ENCODE peak calls at places on chromosomes 5 and 9, in ten cellular contexts. One of them, this sample, is unnamed.

GRCh38 chr5:1255081-1255561 is 29.9 kb downstream of the SLC6A18 start:
- DNase-seq in spleen: no peak
- DNase-seq in hepatocyte: no peak
- DNase-seq in lung: no peak
- DNase-seq in heart right ventricle: no peak
- DNase-seq in GM12865: peak; percentile 9
- DNase-seq in left ventricle myocardium inferior: no peak
- DNase-seq in Peyer's patch: no peak
- DNase-seq in choroid plexus epithelial cell: no peak
- DNase-seq in kidney: no peak
- DNase-seq in this sample: no peak

GRCh38 chr5:167759411-167759821 is 532.0 kb upstream of the WWC1 start:
- DNase-seq in heart right ventricle: no peak
- DNase-seq in lung: no peak
- DNase-seq in left ventricle myocardium inferior: no peak
- DNase-seq in GM12865: no peak
- DNase-seq in Peyer's patch: no peak
- DNase-seq in choroid plexus epithelial cell: peak; percentile 13
- DNase-seq in spleen: no peak
- DNase-seq in hepatocyte: peak; percentile 15
- DNase-seq in kidney: no peak
- DNase-seq in this sample: peak; percentile 26

GRCh38 chr9:95506692-95507455 is 9.9 kb downstream of the PTCH1 start:
- DNase-seq in spleen: peak; percentile 88
- DNase-seq in Peyer's patch: peak; percentile 71
- DNase-seq in heart right ventricle: peak; percentile 36
- DNase-seq in GM12865: peak; percentile 50
- DNase-seq in lung: no peak
- DNase-seq in left ventricle myocardium inferior: peak; percentile 42
- DNase-seq in choroid plexus epithelial cell: peak; percentile 83
- DNase-seq in hepatocyte: peak; percentile 48
- DNase-seq in kidney: peak; percentile 87
- DNase-seq in this sample: no peak

GRCh38 chr9:120368799-120369198 is 211.2 kb downstream of the CDK5RAP2 start:
- DNase-seq in left ventricle myocardium inferior: no peak
- DNase-seq in hepatocyte: no peak
- DNase-seq in Peyer's patch: no peak
- DNase-seq in GM12865: no peak
- DNase-seq in kidney: no peak
- DNase-seq in heart right ventricle: no peak
- DNase-seq in spleen: no peak
- DNase-seq in lung: no peak
- DNase-seq in choroid plexus epithelial cell: no peak
- DNase-seq in this sample: no peak

GRCh38 chr5:139821806-139822552 is 26.4 kb downstream of the PSD2 start:
- DNase-seq in hepatocyte: no peak
- DNase-seq in Peyer's patch: peak; percentile 36
- DNase-seq in kidney: peak; percentile 39
- DNase-seq in left ventricle myocardium inferior: no peak
- DNase-seq in spleen: no peak
- DNase-seq in choroid plexus epithelial cell: no peak
- DNase-seq in GM12865: no peak
- DNase-seq in lung: no peak
- DNase-seq in heart right ventricle: no peak
- DNase-seq in this sample: no peak

GRCh38 chr5:78016831-78017529 is 240.8 kb upstream of the TBCA start:
- DNase-seq in kidney: no peak
- DNase-seq in heart right ventricle: no peak
- DNase-seq in hepatocyte: no peak
- DNase-seq in choroid plexus epithelial cell: no peak
- DNase-seq in lung: no peak
- DNase-seq in spleen: no peak
- DNase-seq in GM12865: no peak
- DNase-seq in Peyer's patch: no peak
- DNase-seq in left ventricle myocardium inferior: no peak
- DNase-seq in this sample: no peak

GRCh38 chr9:68651280-68651893 is 53.7 kb upstream of the PIP5K1B start:
- DNase-seq in Peyer's patch: no peak
- DNase-seq in lung: no peak
- DNase-seq in GM12865: no peak
- DNase-seq in heart right ventricle: no peak
- DNase-seq in spleen: no peak
- DNase-seq in left ventricle myocardium inferior: no peak
- DNase-seq in hepatocyte: no peak
- DNase-seq in choroid plexus epithelial cell: no peak
- DNase-seq in kidney: no peak
- DNase-seq in this sample: no peak

GRCh38 chr9:9499546-9499945 is 1113.3 kb downstream of the PTPRD start:
- DNase-seq in GM12865: no peak
- DNase-seq in kidney: no peak
- DNase-seq in hepatocyte: no peak
- DNase-seq in choroid plexus epithelial cell: no peak
- DNase-seq in spleen: no peak
- DNase-seq in heart right ventricle: no peak
- DNase-seq in Peyer's patch: no peak
- DNase-seq in lung: no peak
- DNase-seq in left ventricle myocardium inferior: no peak
- DNase-seq in this sample: no peak

GRCh38 chr9:114238919-114239879 is 83.7 kb upstream of the ORM1 start:
- DNase-seq in GM12865: no peak
- DNase-seq in heart right ventricle: peak; percentile 66
- DNase-seq in choroid plexus epithelial cell: peak; percentile 73
- DNase-seq in lung: no peak
- DNase-seq in spleen: no peak
- DNase-seq in left ventricle myocardium inferior: no peak
- DNase-seq in Peyer's patch: no peak
- DNase-seq in hepatocyte: peak; percentile 75
- DNase-seq in kidney: peak; percentile 84
- DNase-seq in this sample: peak; percentile 72

GRCh38 chr9:99056876-99057664 is 47.8 kb upstream of the TGFBR1 start:
- DNase-seq in kidney: no peak
- DNase-seq in left ventricle myocardium inferior: no peak
- DNase-seq in GM12865: peak; percentile 40
- DNase-seq in Peyer's patch: no peak
- DNase-seq in heart right ventricle: no peak
- DNase-seq in choroid plexus epithelial cell: peak; percentile 90
- DNase-seq in spleen: no peak
- DNase-seq in lung: no peak
- DNase-seq in hepatocyte: no peak
- DNase-seq in this sample: peak; percentile 64

GRCh38 chr5:113005454-113005853 is 28.9 kb downstream of the DCP2 start:
- DNase-seq in Peyer's patch: no peak
- DNase-seq in spleen: no peak
- DNase-seq in GM12865: no peak
- DNase-seq in hepatocyte: no peak
- DNase-seq in kidney: no peak
- DNase-seq in left ventricle myocardium inferior: no peak
- DNase-seq in lung: no peak
- DNase-seq in choroid plexus epithelial cell: peak; percentile 35
- DNase-seq in heart right ventricle: no peak
- DNase-seq in this sample: peak; percentile 30

GRCh38 chr5:143562935-143563334 is 159.4 kb upstream of the NR3C1 start:
- DNase-seq in lung: peak; percentile 36
- DNase-seq in GM12865: no peak
- DNase-seq in Peyer's patch: no peak
- DNase-seq in heart right ventricle: peak; percentile 57
- DNase-seq in spleen: no peak
- DNase-seq in left ventricle myocardium inferior: no peak
- DNase-seq in kidney: no peak
- DNase-seq in choroid plexus epithelial cell: peak; percentile 86
- DNase-seq in hepatocyte: peak; percentile 55
- DNase-seq in this sample: peak; percentile 97

GRCh38 chr5:151719228-151719861 is 32.6 kb upstream of the SPARC start:
- DNase-seq in left ventricle myocardium inferior: no peak
- DNase-seq in spleen: no peak
- DNase-seq in choroid plexus epithelial cell: peak; percentile 70
- DNase-seq in lung: no peak
- DNase-seq in heart right ventricle: peak; percentile 57
- DNase-seq in kidney: no peak
- DNase-seq in GM12865: peak; percentile 82
- DNase-seq in Peyer's patch: no peak
- DNase-seq in hepatocyte: no peak
- DNase-seq in this sample: peak; percentile 76

GRCh38 chr9:126093771-126094170 is 232.9 kb upstream of the MVB12B start:
- DNase-seq in spleen: no peak
- DNase-seq in kidney: peak; percentile 35
- DNase-seq in GM12865: no peak
- DNase-seq in lung: no peak
- DNase-seq in heart right ventricle: no peak
- DNase-seq in choroid plexus epithelial cell: no peak
- DNase-seq in hepatocyte: no peak
- DNase-seq in Peyer's patch: no peak
- DNase-seq in left ventricle myocardium inferior: no peak
- DNase-seq in this sample: no peak

GRCh38 chr9:125380406-125380805 is 118.8 kb downstream of the GAPVD1 start:
- DNase-seq in heart right ventricle: no peak
- DNase-seq in Peyer's patch: no peak
- DNase-seq in choroid plexus epithelial cell: no peak
- DNase-seq in kidney: no peak
- DNase-seq in GM12865: no peak
- DNase-seq in hepatocyte: no peak
- DNase-seq in left ventricle myocardium inferior: no peak
- DNase-seq in spleen: peak; percentile 37
- DNase-seq in lung: no peak
- DNase-seq in this sample: no peak

GRCh38 chr9:112203536-112203935 is 28.4 kb upstream of the SUSD1 start:
- DNase-seq in lung: no peak
- DNase-seq in hepatocyte: no peak
- DNase-seq in left ventricle myocardium inferior: no peak
- DNase-seq in heart right ventricle: no peak
- DNase-seq in spleen: no peak
- DNase-seq in kidney: no peak
- DNase-seq in Peyer's patch: no peak
- DNase-seq in GM12865: no peak
- DNase-seq in choroid plexus epithelial cell: peak; percentile 71
- DNase-seq in this sample: peak; percentile 53

GRCh38 chr5:154241021-154241420 is 50.5 kb downstream of the GALNT10 start:
- DNase-seq in hepatocyte: no peak
- DNase-seq in spleen: no peak
- DNase-seq in Peyer's patch: no peak
- DNase-seq in GM12865: no peak
- DNase-seq in left ventricle myocardium inferior: no peak
- DNase-seq in heart right ventricle: no peak
- DNase-seq in lung: no peak
- DNase-seq in choroid plexus epithelial cell: no peak
- DNase-seq in kidney: no peak
- DNase-seq in this sample: no peak

DNA sequence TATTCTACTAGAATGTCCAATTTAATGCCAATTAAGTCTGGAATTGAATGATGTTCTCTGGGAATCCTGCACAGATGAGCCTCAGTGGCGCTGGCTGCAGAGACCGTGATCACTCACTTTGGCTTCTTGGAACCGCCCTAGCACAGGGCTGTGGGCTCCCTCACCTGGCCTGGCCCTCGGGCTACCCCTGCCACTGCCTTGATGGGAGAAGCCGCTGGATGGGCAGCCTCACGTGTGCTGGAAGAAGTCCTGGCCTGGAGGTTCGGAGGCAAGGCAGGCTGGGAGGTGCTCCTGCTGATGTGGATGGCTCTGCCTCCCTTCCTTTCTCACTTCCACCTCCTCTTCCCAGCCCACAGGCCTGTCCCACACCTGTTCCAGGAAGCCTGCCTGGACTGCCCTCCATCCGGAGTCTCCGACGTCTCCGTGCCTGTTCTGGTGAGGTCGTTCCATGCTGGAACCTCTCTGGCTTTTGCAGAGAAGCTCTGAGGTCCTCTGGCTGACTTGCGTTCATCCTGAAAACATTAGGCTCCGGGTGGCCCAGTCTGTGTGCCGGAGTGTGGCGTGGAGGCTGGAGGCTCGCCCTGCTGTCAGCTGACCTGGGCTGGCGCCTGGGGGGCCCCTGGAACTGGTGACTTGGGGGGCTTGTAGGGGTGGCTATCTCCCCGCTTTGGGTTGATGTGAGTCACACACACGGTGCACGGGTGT is 147.2 kb downstream of the RXRA start:
- DNase-seq in hepatocyte: no peak
- DNase-seq in choroid plexus epithelial cell: no peak
- DNase-seq in GM12865: no peak
- DNase-seq in heart right ventricle: no peak
- DNase-seq in spleen: no peak
- DNase-seq in left ventricle myocardium inferior: peak; percentile 47
- DNase-seq in Peyer's patch: no peak
- DNase-seq in lung: no peak
- DNase-seq in kidney: no peak
- DNase-seq in this sample: no peak
- TF ChIP-seq CTCF in hepatocyte: no peak
- TF ChIP-seq CTCF in choroid plexus epithelial cell: no peak
- TF ChIP-seq CTCF in GM12865: no peak
- TF ChIP-seq CTCF in heart right ventricle: no peak
- TF ChIP-seq CTCF in spleen: no peak
- TF ChIP-seq CTCF in left ventricle myocardium inferior: no peak
- TF ChIP-seq CTCF in Peyer's patch: no peak
- TF ChIP-seq CTCF in lung: no peak
- TF ChIP-seq CTCF in kidney: no peak
- TF ChIP-seq CTCF in this sample: no peak

GRCh38 chr9:137174722-137175293 is 3.0 kb upstream of the TMEM210 start:
- DNase-seq in kidney: no peak
- DNase-seq in Peyer's patch: no peak
- DNase-seq in hepatocyte: no peak
- DNase-seq in GM12865: peak; percentile 26
- DNase-seq in heart right ventricle: no peak
- DNase-seq in lung: no peak
- DNase-seq in left ventricle myocardium inferior: no peak
- DNase-seq in spleen: no peak
- DNase-seq in choroid plexus epithelial cell: no peak
- DNase-seq in this sample: no peak
- H3K4me3 ChIP-seq in kidney: no peak overlapping the region
- H3K4me3 ChIP-seq in Peyer's patch: no peak overlapping the region
- H3K4me3 ChIP-seq in hepatocyte: no peak overlapping the region
- H3K4me3 ChIP-seq in GM12865: no peak overlapping the region
- H3K4me3 ChIP-seq in heart right ventricle: no peak overlapping the region
- H3K4me3 ChIP-seq in lung: no peak overlapping the region
- H3K4me3 ChIP-seq in left ventricle myocardium inferior: no peak overlapping the region
- H3K4me3 ChIP-seq in spleen: no peak overlapping the region
- H3K4me3 ChIP-seq in choroid plexus epithelial cell: no peak overlapping the region
- H3K4me3 ChIP-seq in this sample: no peak overlapping the region

GRCh38 chr5:64680289-64680688 is 10.0 kb upstream of the SHISAL2B start:
- DNase-seq in heart right ventricle: no peak
- DNase-seq in Peyer's patch: no peak
- DNase-seq in choroid plexus epithelial cell: peak; percentile 30
- DNase-seq in spleen: no peak
- DNase-seq in kidney: no peak
- DNase-seq in left ventricle myocardium inferior: no peak
- DNase-seq in hepatocyte: peak; percentile 17
- DNase-seq in GM12865: peak; percentile 21
- DNase-seq in lung: no peak
- DNase-seq in this sample: peak; percentile 13
- TF ChIP-seq CTCF in heart right ventricle: no peak
- TF ChIP-seq CTCF in Peyer's patch: no peak
- TF ChIP-seq CTCF in choroid plexus epithelial cell: peak; percentile 51
- TF ChIP-seq CTCF in spleen: no peak
- TF ChIP-seq CTCF in kidney: no peak
- TF ChIP-seq CTCF in left ventricle myocardium inferior: no peak
- TF ChIP-seq CTCF in hepatocyte: peak; percentile 16
- TF ChIP-seq CTCF in GM12865: peak; percentile 6
- TF ChIP-seq CTCF in lung: no peak
- TF ChIP-seq CTCF in this sample: peak; percentile 39

GRCh38 chr5:93574939-93575241 is 6.1 kb downstream of the NR2F1-AS1 start:
- DNase-seq in kidney: no peak
- DNase-seq in Peyer's patch: no peak
- DNase-seq in heart right ventricle: no peak
- DNase-seq in left ventricle myocardium inferior: no peak
- DNase-seq in spleen: no peak
- DNase-seq in choroid plexus epithelial cell: peak; percentile 26
- DNase-seq in hepatocyte: no peak
- DNase-seq in GM12865: no peak
- DNase-seq in lung: no peak
- DNase-seq in this sample: no peak
- H3K4me3 ChIP-seq in kidney: no peak overlapping the region
- H3K4me3 ChIP-seq in Peyer's patch: no peak overlapping the region
- H3K4me3 ChIP-seq in heart right ventricle: no peak overlapping the region
- H3K4me3 ChIP-seq in left ventricle myocardium inferior: no peak overlapping the region
- H3K4me3 ChIP-seq in spleen: no peak overlapping the region
- H3K4me3 ChIP-seq in choroid plexus epithelial cell: peak overlapping the region; percentile 23
- H3K4me3 ChIP-seq in hepatocyte: no peak overlapping the region
- H3K4me3 ChIP-seq in GM12865: no peak overlapping the region
- H3K4me3 ChIP-seq in lung: no peak overlapping the region
- H3K4me3 ChIP-seq in this sample: no peak overlapping the region